ENCODE peak calls at places on chromosomes 13 and 19, in five cellular contexts. One of them, this sample, is unnamed. For H3K27me3, the result is how much of the 10 kb centered on the place peaks cover.

GRCh38 chr13:108322206-108322824 is 52.8 kb downstream of the TNFSF13B start:
- DNase-seq in right cardiac atrium: no peak
- DNase-seq in brain microvascular endothelial cell: peak
- DNase-seq in spleen: no peak
- DNase-seq in HCT116: peak
- DNase-seq in this sample: no peak

GRCh38 chr13:108193806-108194205 is 21.5 kb downstream of the LIG4 start:
- DNase-seq in right cardiac atrium: no peak
- DNase-seq in brain microvascular endothelial cell: no peak
- DNase-seq in spleen: no peak
- DNase-seq in HCT116: no peak
- DNase-seq in this sample: no peak

GRCh38 chr13:41054212-41054877 is 7.0 kb upstream of the WBP4 start:
- DNase-seq in right cardiac atrium: no peak
- DNase-seq in brain microvascular endothelial cell: peak
- DNase-seq in spleen: no peak
- DNase-seq in HCT116: no peak
- DNase-seq in this sample: no peak

GRCh38 chr19:38852231-38853044 is 2.7 kb upstream of the HNRNPL start:
- DNase-seq in right cardiac atrium: no peak
- DNase-seq in brain microvascular endothelial cell: peak
- DNase-seq in spleen: peak
- DNase-seq in HCT116: no peak
- DNase-seq in this sample: peak

GRCh38 chr19:4575267-4575793 is 15.8 kb upstream of the SEMA6B start:
- DNase-seq in right cardiac atrium: peak
- DNase-seq in brain microvascular endothelial cell: peak
- DNase-seq in spleen: no peak
- DNase-seq in HCT116: no peak
- DNase-seq in this sample: no peak

GRCh38 chr19:55319786-55320185 is 5.4 kb downstream of the TMEM150B start:
- DNase-seq in right cardiac atrium: peak
- DNase-seq in brain microvascular endothelial cell: peak
- DNase-seq in spleen: no peak
- DNase-seq in HCT116: no peak
- DNase-seq in this sample: no peak

GRCh38 chr13:30234763-30235162 is 72.6 kb downstream of the KATNAL1 start:
- DNase-seq in right cardiac atrium: no peak
- DNase-seq in brain microvascular endothelial cell: no peak
- DNase-seq in spleen: no peak
- DNase-seq in HCT116: no peak
- DNase-seq in this sample: no peak

GRCh38 chr19:18069383-18069782 is 17.4 kb downstream of the IL12RB1 start:
- DNase-seq in right cardiac atrium: no peak
- DNase-seq in brain microvascular endothelial cell: no peak
- DNase-seq in spleen: no peak
- DNase-seq in HCT116: no peak
- DNase-seq in this sample: no peak

GRCh38 chr13:28286263-28286662 is 147.9 kb downstream of the PAN3 start:
- DNase-seq in right cardiac atrium: no peak
- DNase-seq in brain microvascular endothelial cell: no peak
- DNase-seq in spleen: no peak
- DNase-seq in HCT116: no peak
- DNase-seq in this sample: no peak

GRCh38 chr13:113860579-113861432 is 3.1 kb downstream of the GAS6 start:
- DNase-seq in right cardiac atrium: peak
- DNase-seq in brain microvascular endothelial cell: no peak
- DNase-seq in spleen: no peak
- DNase-seq in HCT116: no peak
- DNase-seq in this sample: peak

GRCh38 chr19:46624958-46625661 is at the start of gene PTGIR:
- DNase-seq in right cardiac atrium: peak
- DNase-seq in brain microvascular endothelial cell: peak
- DNase-seq in spleen: no peak
- DNase-seq in HCT116: no peak
- DNase-seq in this sample: no peak

GRCh38 chr13:43132228-43132627 is 108.8 kb downstream of the DNAJC15 start:
- DNase-seq in right cardiac atrium: no peak
- DNase-seq in brain microvascular endothelial cell: peak
- DNase-seq in spleen: no peak
- DNase-seq in HCT116: peak
- DNase-seq in this sample: no peak

GRCh38 chr19:35459414-35460082 is 11.5 kb downstream of the FFAR2 start:
- DNase-seq in right cardiac atrium: peak
- DNase-seq in brain microvascular endothelial cell: no peak
- DNase-seq in spleen: peak
- DNase-seq in HCT116: no peak
- DNase-seq in this sample: peak

GRCh38 chr13:23615677-23616076 is 45.5 kb downstream of the TNFRSF19 start:
- DNase-seq in right cardiac atrium: no peak
- DNase-seq in brain microvascular endothelial cell: no peak
- DNase-seq in spleen: no peak
- DNase-seq in HCT116: no peak
- DNase-seq in this sample: no peak

GRCh38 chr13:73722120-73722519 is 412.1 kb downstream of the KLF12 start:
- DNase-seq in right cardiac atrium: no peak
- DNase-seq in brain microvascular endothelial cell: peak
- DNase-seq in spleen: no peak
- DNase-seq in HCT116: peak
- DNase-seq in this sample: no peak

GRCh38 chr13:99484405-99484981 is 16.8 kb upstream of the TM9SF2 start:
- DNase-seq in right cardiac atrium: no peak
- DNase-seq in brain microvascular endothelial cell: peak
- DNase-seq in spleen: no peak
- DNase-seq in HCT116: no peak
- DNase-seq in this sample: no peak

GRCh38 chr13:28337196-28338045 is 157.5 kb downstream of the FLT1 start:
- DNase-seq in right cardiac atrium: no peak
- DNase-seq in brain microvascular endothelial cell: peak
- DNase-seq in spleen: no peak
- DNase-seq in HCT116: no peak
- DNase-seq in this sample: no peak

GRCh38 chr19:31533114-31533513 is 183.9 kb upstream of the TSHZ3 start:
- DNase-seq in right cardiac atrium: no peak
- DNase-seq in brain microvascular endothelial cell: no peak
- DNase-seq in spleen: no peak
- DNase-seq in HCT116: no peak
- DNase-seq in this sample: no peak

GRCh38 chr19:54073829-54074228 is 7.3 kb downstream of the TARM1 start:
- DNase-seq in right cardiac atrium: no peak
- DNase-seq in brain microvascular endothelial cell: no peak
- DNase-seq in spleen: no peak
- DNase-seq in HCT116: no peak
- DNase-seq in this sample: no peak

GRCh38 chr19:42028304-42029216 is 34.5 kb upstream of the ATP1A3 start:
- DNase-seq in right cardiac atrium: no peak
- DNase-seq in brain microvascular endothelial cell: no peak
- DNase-seq in spleen: no peak
- DNase-seq in HCT116: peak
- DNase-seq in this sample: no peak

GRCh38 chr19:45306040-45306439 is 16.6 kb downstream of the CKM start:
- DNase-seq in right cardiac atrium: no peak
- DNase-seq in brain microvascular endothelial cell: no peak
- DNase-seq in spleen: no peak
- DNase-seq in HCT116: no peak
- DNase-seq in this sample: no peak

GRCh38 chr19:45305007-45305406 is 17.7 kb downstream of the CKM start:
- DNase-seq in right cardiac atrium: no peak
- DNase-seq in brain microvascular endothelial cell: no peak
- DNase-seq in spleen: no peak
- DNase-seq in HCT116: no peak
- DNase-seq in this sample: no peak

GRCh38 chr19:45304141-45304926 is 18.3 kb downstream of the CKM start:
- DNase-seq in right cardiac atrium: no peak
- DNase-seq in brain microvascular endothelial cell: no peak
- DNase-seq in spleen: no peak
- DNase-seq in HCT116: no peak
- DNase-seq in this sample: no peak

GRCh38 chr19:45306522-45307027 is 16.1 kb downstream of the CKM start:
- DNase-seq in right cardiac atrium: peak
- DNase-seq in brain microvascular endothelial cell: no peak
- DNase-seq in spleen: no peak
- DNase-seq in HCT116: no peak
- DNase-seq in this sample: no peak

GRCh38 chr19:45305421-45305820 is 17.3 kb downstream of the CKM start:
- DNase-seq in right cardiac atrium: no peak
- DNase-seq in brain microvascular endothelial cell: peak
- DNase-seq in spleen: no peak
- DNase-seq in HCT116: no peak
- DNase-seq in this sample: no peak
- H3K27me3 ChIP-seq in right cardiac atrium: under half
- H3K27me3 ChIP-seq in brain microvascular endothelial cell: under half
- H3K27me3 ChIP-seq in spleen: under half
- H3K27me3 ChIP-seq in HCT116: under half
- H3K27me3 ChIP-seq in this sample: under half

GRCh38 chr19:3027981-3028304 is 1.1 kb downstream of the TLE2 start:
- DNase-seq in right cardiac atrium: no peak
- DNase-seq in brain microvascular endothelial cell: no peak
- DNase-seq in spleen: no peak
- DNase-seq in HCT116: no peak
- DNase-seq in this sample: no peak
- H3K27me3 ChIP-seq in right cardiac atrium: under half
- H3K27me3 ChIP-seq in brain microvascular endothelial cell: half or more
- H3K27me3 ChIP-seq in spleen: under half
- H3K27me3 ChIP-seq in HCT116: under half
- H3K27me3 ChIP-seq in this sample: under half

DNA sequence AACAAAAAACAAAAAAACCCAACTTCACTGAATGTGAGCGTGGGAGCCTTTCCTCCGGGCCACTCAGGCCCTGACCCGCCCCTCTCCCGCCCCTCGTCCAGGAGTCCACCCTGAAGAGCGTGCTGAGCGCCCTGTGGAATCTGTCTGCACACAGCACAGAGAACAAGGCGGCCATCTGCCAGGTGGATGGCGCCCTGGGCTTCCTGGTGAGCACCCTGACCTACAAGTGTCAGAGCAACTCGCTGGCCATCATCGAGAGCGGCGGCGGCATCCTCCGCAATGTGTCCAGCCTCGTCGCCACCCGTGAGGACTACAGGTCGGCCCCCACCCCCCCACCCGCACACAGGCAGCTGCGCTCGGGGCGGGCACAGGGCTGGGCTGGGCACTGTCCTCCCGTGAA is 11.9 kb downstream of the APC2 start:
- DNase-seq in right cardiac atrium: no peak
- DNase-seq in brain microvascular endothelial cell: no peak
- DNase-seq in spleen: no peak
- DNase-seq in HCT116: no peak
- DNase-seq in this sample: no peak
- H3K27me3 ChIP-seq in right cardiac atrium: under half
- H3K27me3 ChIP-seq in brain microvascular endothelial cell: under half
- H3K27me3 ChIP-seq in spleen: under half
- H3K27me3 ChIP-seq in HCT116: under half
- H3K27me3 ChIP-seq in this sample: under half

DNA sequence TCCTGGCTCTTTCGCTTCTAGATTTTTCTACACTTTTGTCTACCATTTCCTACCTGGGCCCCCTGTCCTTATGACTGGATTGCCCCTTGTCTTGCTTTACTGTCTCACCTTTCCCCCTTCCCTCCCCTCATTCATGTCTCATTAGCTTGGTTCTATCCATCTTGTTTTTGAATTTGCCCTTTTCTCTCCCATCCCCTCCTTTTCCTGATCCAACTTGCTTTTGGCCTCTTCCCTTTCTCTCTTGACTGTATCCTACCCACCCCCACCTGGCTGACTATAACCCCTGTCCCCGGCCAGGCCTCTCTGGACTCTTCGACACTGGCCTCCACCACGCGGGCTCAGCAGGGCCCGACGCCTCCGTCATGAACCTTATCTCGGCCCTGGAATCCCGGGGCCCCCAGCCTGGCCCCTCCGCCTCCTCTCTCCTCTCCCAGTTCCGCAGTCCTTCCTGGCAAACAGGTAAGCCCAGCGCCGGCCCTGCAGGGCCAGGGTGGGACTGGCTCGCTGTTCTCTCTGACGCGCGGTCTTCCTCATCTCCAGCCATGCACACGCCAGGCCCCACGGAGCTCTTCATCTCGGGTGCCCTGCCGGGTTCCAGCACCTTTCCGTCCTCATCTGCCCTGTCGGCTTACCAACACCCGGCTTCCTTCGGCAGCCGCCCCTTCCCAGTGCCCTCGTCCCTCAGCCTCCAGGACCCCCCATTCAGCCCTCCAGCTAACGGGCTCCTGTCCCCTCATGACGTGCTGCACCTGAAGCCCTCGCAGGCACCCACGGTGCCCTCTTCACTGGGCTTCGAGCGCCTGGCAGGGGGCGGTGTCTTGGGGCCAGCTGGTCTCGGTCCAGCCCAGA is 3.4 kb downstream of the PRR12 start:
- DNase-seq in right cardiac atrium: peak
- DNase-seq in brain microvascular endothelial cell: no peak
- DNase-seq in spleen: peak
- DNase-seq in HCT116: no peak
- DNase-seq in this sample: peak
- H3K27me3 ChIP-seq in right cardiac atrium: under half
- H3K27me3 ChIP-seq in brain microvascular endothelial cell: under half
- H3K27me3 ChIP-seq in spleen: under half
- H3K27me3 ChIP-seq in HCT116: under half
- H3K27me3 ChIP-seq in this sample: under half

GRCh38 chr13:26785845-26786630 is 25.5 kb upstream of the GPR12 start:
- DNase-seq in right cardiac atrium: peak
- DNase-seq in brain microvascular endothelial cell: no peak
- DNase-seq in spleen: peak
- DNase-seq in HCT116: no peak
- DNase-seq in this sample: no peak
- H3K27me3 ChIP-seq in right cardiac atrium: under half
- H3K27me3 ChIP-seq in brain microvascular endothelial cell: under half
- H3K27me3 ChIP-seq in spleen: under half
- H3K27me3 ChIP-seq in HCT116: half or more
- H3K27me3 ChIP-seq in this sample: under half

GRCh38 chr19:8663920-8664670 is 33.7 kb downstream of the NFILZ start:
- DNase-seq in right cardiac atrium: peak
- DNase-seq in brain microvascular endothelial cell: no peak
- DNase-seq in spleen: no peak
- DNase-seq in HCT116: no peak
- DNase-seq in this sample: no peak
- H3K27me3 ChIP-seq in right cardiac atrium: under half
- H3K27me3 ChIP-seq in brain microvascular endothelial cell: under half
- H3K27me3 ChIP-seq in spleen: under half
- H3K27me3 ChIP-seq in HCT116: under half
- H3K27me3 ChIP-seq in this sample: under half